ENCODE peak calls at places on chromosomes 7 and 10, in ten cellular contexts. One of them, this sample, is unnamed. For H3K36me3, the result is how much of the 10 kb centered on the place peaks cover.

GRCh38 chr10:106957825-106958581 is 206.5 kb downstream of the SORCS1 start:
- DNase-seq in tibial artery: no peak
- DNase-seq in tibial nerve: no peak
- DNase-seq in suprapubic skin: no peak
- DNase-seq in lower lobe of right lung: no peak
- DNase-seq in endothelial cell of umbilical vein: no peak
- DNase-seq in cardiac muscle cell: no peak
- DNase-seq in GM23338: peak
- DNase-seq in SK-N-SH: no peak
- DNase-seq in uterus: no peak
- DNase-seq in this sample: no peak

GRCh38 chr7:46945328-46945727 is 636.6 kb downstream of the TNS3 start:
- DNase-seq in tibial artery: no peak
- DNase-seq in tibial nerve: no peak
- DNase-seq in suprapubic skin: no peak
- DNase-seq in lower lobe of right lung: no peak
- DNase-seq in endothelial cell of umbilical vein: no peak
- DNase-seq in cardiac muscle cell: no peak
- DNase-seq in GM23338: no peak
- DNase-seq in SK-N-SH: no peak
- DNase-seq in uterus: no peak
- DNase-seq in this sample: no peak

GRCh38 chr10:103715430-103715829 is 139.9 kb downstream of the SH3PXD2A start:
- DNase-seq in tibial artery: no peak
- DNase-seq in tibial nerve: no peak
- DNase-seq in suprapubic skin: no peak
- DNase-seq in lower lobe of right lung: no peak
- DNase-seq in endothelial cell of umbilical vein: no peak
- DNase-seq in cardiac muscle cell: no peak
- DNase-seq in GM23338: no peak
- DNase-seq in SK-N-SH: no peak
- DNase-seq in uterus: no peak
- DNase-seq in this sample: peak

GRCh38 chr7:137851361-137851945 is 4.7 kb upstream of the DGKI start:
- DNase-seq in tibial artery: no peak
- DNase-seq in tibial nerve: no peak
- DNase-seq in suprapubic skin: no peak
- DNase-seq in lower lobe of right lung: no peak
- DNase-seq in endothelial cell of umbilical vein: no peak
- DNase-seq in cardiac muscle cell: no peak
- DNase-seq in GM23338: no peak
- DNase-seq in SK-N-SH: no peak
- DNase-seq in uterus: no peak
- DNase-seq in this sample: no peak

GRCh38 chr7:112939589-112940313 is 146.9 kb downstream of the GPR85 start:
- DNase-seq in tibial artery: peak
- DNase-seq in tibial nerve: peak
- DNase-seq in suprapubic skin: peak
- DNase-seq in lower lobe of right lung: peak
- DNase-seq in endothelial cell of umbilical vein: peak
- DNase-seq in cardiac muscle cell: peak
- DNase-seq in GM23338: peak
- DNase-seq in SK-N-SH: peak
- DNase-seq in uterus: peak
- DNase-seq in this sample: peak

GRCh38 chr10:130432850-130433249 is 296.7 kb downstream of the GLRX3 start:
- DNase-seq in tibial artery: no peak
- DNase-seq in tibial nerve: no peak
- DNase-seq in suprapubic skin: no peak
- DNase-seq in lower lobe of right lung: no peak
- DNase-seq in endothelial cell of umbilical vein: no peak
- DNase-seq in cardiac muscle cell: no peak
- DNase-seq in GM23338: no peak
- DNase-seq in SK-N-SH: no peak
- DNase-seq in uterus: no peak
- DNase-seq in this sample: no peak

GRCh38 chr10:133422223-133422820 is 2.1 kb downstream of the SPRN start:
- DNase-seq in tibial artery: no peak
- DNase-seq in tibial nerve: no peak
- DNase-seq in suprapubic skin: no peak
- DNase-seq in lower lobe of right lung: peak
- DNase-seq in endothelial cell of umbilical vein: no peak
- DNase-seq in cardiac muscle cell: no peak
- DNase-seq in GM23338: peak
- DNase-seq in SK-N-SH: peak
- DNase-seq in uterus: no peak
- DNase-seq in this sample: no peak

GRCh38 chr7:93194368-93194767 is 31.9 kb downstream of the HEPACAM2 start:
- DNase-seq in tibial artery: no peak
- DNase-seq in tibial nerve: no peak
- DNase-seq in suprapubic skin: no peak
- DNase-seq in lower lobe of right lung: no peak
- DNase-seq in endothelial cell of umbilical vein: no peak
- DNase-seq in cardiac muscle cell: no peak
- DNase-seq in GM23338: no peak
- DNase-seq in SK-N-SH: no peak
- DNase-seq in uterus: no peak
- DNase-seq in this sample: no peak

GRCh38 chr10:92880233-92880861 is 32.0 kb downstream of the EXOC6 start:
- DNase-seq in tibial artery: no peak
- DNase-seq in tibial nerve: no peak
- DNase-seq in suprapubic skin: no peak
- DNase-seq in lower lobe of right lung: no peak
- DNase-seq in endothelial cell of umbilical vein: peak
- DNase-seq in cardiac muscle cell: peak
- DNase-seq in GM23338: peak
- DNase-seq in SK-N-SH: peak
- DNase-seq in uterus: no peak
- DNase-seq in this sample: no peak

GRCh38 chr10:110699859-110700468 is 55.8 kb downstream of the RBM20 start:
- DNase-seq in tibial artery: no peak
- DNase-seq in tibial nerve: no peak
- DNase-seq in suprapubic skin: no peak
- DNase-seq in lower lobe of right lung: no peak
- DNase-seq in endothelial cell of umbilical vein: no peak
- DNase-seq in cardiac muscle cell: no peak
- DNase-seq in GM23338: no peak
- DNase-seq in SK-N-SH: no peak
- DNase-seq in uterus: no peak
- DNase-seq in this sample: no peak

GRCh38 chr10:28842321-28842720 is 165.0 kb downstream of the BAMBI start:
- DNase-seq in tibial artery: no peak
- DNase-seq in tibial nerve: no peak
- DNase-seq in suprapubic skin: no peak
- DNase-seq in lower lobe of right lung: no peak
- DNase-seq in endothelial cell of umbilical vein: no peak
- DNase-seq in cardiac muscle cell: no peak
- DNase-seq in GM23338: no peak
- DNase-seq in SK-N-SH: no peak
- DNase-seq in uterus: no peak
- DNase-seq in this sample: no peak

GRCh38 chr7:30548762-30549344 is 44.2 kb upstream of the GGCT start:
- DNase-seq in tibial artery: peak
- DNase-seq in tibial nerve: peak
- DNase-seq in suprapubic skin: no peak
- DNase-seq in lower lobe of right lung: no peak
- DNase-seq in endothelial cell of umbilical vein: peak
- DNase-seq in cardiac muscle cell: peak
- DNase-seq in GM23338: peak
- DNase-seq in SK-N-SH: peak
- DNase-seq in uterus: peak
- DNase-seq in this sample: peak

GRCh38 chr7:158409120-158409519 is 178.5 kb downstream of the PTPRN2 start:
- DNase-seq in tibial artery: peak
- DNase-seq in tibial nerve: no peak
- DNase-seq in suprapubic skin: peak
- DNase-seq in lower lobe of right lung: no peak
- DNase-seq in endothelial cell of umbilical vein: no peak
- DNase-seq in cardiac muscle cell: no peak
- DNase-seq in GM23338: no peak
- DNase-seq in SK-N-SH: no peak
- DNase-seq in uterus: no peak
- DNase-seq in this sample: no peak

GRCh38 chr10:31315453-31315852 is 3.6 kb upstream of the ZEB1 start:
- DNase-seq in tibial artery: no peak
- DNase-seq in tibial nerve: no peak
- DNase-seq in suprapubic skin: no peak
- DNase-seq in lower lobe of right lung: no peak
- DNase-seq in endothelial cell of umbilical vein: peak
- DNase-seq in cardiac muscle cell: no peak
- DNase-seq in GM23338: no peak
- DNase-seq in SK-N-SH: no peak
- DNase-seq in uterus: no peak
- DNase-seq in this sample: peak

GRCh38 chr10:119932631-119933030 is 40.1 kb downstream of the SEC23IP start:
- DNase-seq in tibial artery: no peak
- DNase-seq in tibial nerve: no peak
- DNase-seq in suprapubic skin: no peak
- DNase-seq in lower lobe of right lung: no peak
- DNase-seq in endothelial cell of umbilical vein: no peak
- DNase-seq in cardiac muscle cell: no peak
- DNase-seq in GM23338: no peak
- DNase-seq in SK-N-SH: no peak
- DNase-seq in uterus: no peak
- DNase-seq in this sample: no peak

GRCh38 chr10:119928411-119928810 is 35.9 kb downstream of the SEC23IP start:
- DNase-seq in tibial artery: no peak
- DNase-seq in tibial nerve: no peak
- DNase-seq in suprapubic skin: no peak
- DNase-seq in lower lobe of right lung: no peak
- DNase-seq in endothelial cell of umbilical vein: no peak
- DNase-seq in cardiac muscle cell: no peak
- DNase-seq in GM23338: no peak
- DNase-seq in SK-N-SH: no peak
- DNase-seq in uterus: no peak
- DNase-seq in this sample: no peak

GRCh38 chr10:119931873-119932272 is 39.3 kb downstream of the SEC23IP start:
- DNase-seq in tibial artery: no peak
- DNase-seq in tibial nerve: no peak
- DNase-seq in suprapubic skin: no peak
- DNase-seq in lower lobe of right lung: no peak
- DNase-seq in endothelial cell of umbilical vein: no peak
- DNase-seq in cardiac muscle cell: no peak
- DNase-seq in GM23338: no peak
- DNase-seq in SK-N-SH: no peak
- DNase-seq in uterus: no peak
- DNase-seq in this sample: no peak

GRCh38 chr10:119933179-119933578 is 40.6 kb downstream of the SEC23IP start:
- DNase-seq in tibial artery: no peak
- DNase-seq in tibial nerve: no peak
- DNase-seq in suprapubic skin: no peak
- DNase-seq in lower lobe of right lung: no peak
- DNase-seq in endothelial cell of umbilical vein: peak
- DNase-seq in cardiac muscle cell: peak
- DNase-seq in GM23338: peak
- DNase-seq in SK-N-SH: peak
- DNase-seq in uterus: no peak
- DNase-seq in this sample: no peak
- H3K36me3 ChIP-seq in tibial artery: half or more
- H3K36me3 ChIP-seq in tibial nerve: under half
- H3K36me3 ChIP-seq in suprapubic skin: half or more
- H3K36me3 ChIP-seq in lower lobe of right lung: half or more
- H3K36me3 ChIP-seq in endothelial cell of umbilical vein: under half
- H3K36me3 ChIP-seq in cardiac muscle cell: under half
- H3K36me3 ChIP-seq in GM23338: half or more
- H3K36me3 ChIP-seq in SK-N-SH: half or more
- H3K36me3 ChIP-seq in uterus: under half
- H3K36me3 ChIP-seq in this sample: half or more

GRCh38 chr7:18754766-18755165 is 259.2 kb downstream of the HDAC9 start:
- DNase-seq in tibial artery: no peak
- DNase-seq in tibial nerve: no peak
- DNase-seq in suprapubic skin: no peak
- DNase-seq in lower lobe of right lung: no peak
- DNase-seq in endothelial cell of umbilical vein: peak
- DNase-seq in cardiac muscle cell: no peak
- DNase-seq in GM23338: no peak
- DNase-seq in SK-N-SH: no peak
- DNase-seq in uterus: no peak
- DNase-seq in this sample: no peak
- TF ChIP-seq CTCF in tibial artery: no peak
- TF ChIP-seq CTCF in tibial nerve: no peak
- TF ChIP-seq CTCF in suprapubic skin: no peak
- TF ChIP-seq CTCF in lower lobe of right lung: no peak
- TF ChIP-seq CTCF in endothelial cell of umbilical vein: no peak
- TF ChIP-seq CTCF in cardiac muscle cell: peak
- TF ChIP-seq CTCF in GM23338: no peak
- TF ChIP-seq CTCF in SK-N-SH: peak
- TF ChIP-seq CTCF in uterus: no peak
- TF ChIP-seq CTCF in this sample: no peak

GRCh38 chr7:6165521-6166325 is 106.7 kb downstream of the CYTH3 start:
- DNase-seq in tibial artery: no peak
- DNase-seq in tibial nerve: no peak
- DNase-seq in suprapubic skin: no peak
- DNase-seq in lower lobe of right lung: no peak
- DNase-seq in endothelial cell of umbilical vein: no peak
- DNase-seq in cardiac muscle cell: no peak
- DNase-seq in GM23338: no peak
- DNase-seq in SK-N-SH: peak
- DNase-seq in uterus: no peak
- DNase-seq in this sample: no peak
- H3K36me3 ChIP-seq in tibial artery: under half
- H3K36me3 ChIP-seq in tibial nerve: under half
- H3K36me3 ChIP-seq in suprapubic skin: half or more
- H3K36me3 ChIP-seq in lower lobe of right lung: half or more
- H3K36me3 ChIP-seq in endothelial cell of umbilical vein: under half
- H3K36me3 ChIP-seq in cardiac muscle cell: under half
- H3K36me3 ChIP-seq in GM23338: under half
- H3K36me3 ChIP-seq in SK-N-SH: half or more
- H3K36me3 ChIP-seq in uterus: under half
- H3K36me3 ChIP-seq in this sample: under half

DNA sequence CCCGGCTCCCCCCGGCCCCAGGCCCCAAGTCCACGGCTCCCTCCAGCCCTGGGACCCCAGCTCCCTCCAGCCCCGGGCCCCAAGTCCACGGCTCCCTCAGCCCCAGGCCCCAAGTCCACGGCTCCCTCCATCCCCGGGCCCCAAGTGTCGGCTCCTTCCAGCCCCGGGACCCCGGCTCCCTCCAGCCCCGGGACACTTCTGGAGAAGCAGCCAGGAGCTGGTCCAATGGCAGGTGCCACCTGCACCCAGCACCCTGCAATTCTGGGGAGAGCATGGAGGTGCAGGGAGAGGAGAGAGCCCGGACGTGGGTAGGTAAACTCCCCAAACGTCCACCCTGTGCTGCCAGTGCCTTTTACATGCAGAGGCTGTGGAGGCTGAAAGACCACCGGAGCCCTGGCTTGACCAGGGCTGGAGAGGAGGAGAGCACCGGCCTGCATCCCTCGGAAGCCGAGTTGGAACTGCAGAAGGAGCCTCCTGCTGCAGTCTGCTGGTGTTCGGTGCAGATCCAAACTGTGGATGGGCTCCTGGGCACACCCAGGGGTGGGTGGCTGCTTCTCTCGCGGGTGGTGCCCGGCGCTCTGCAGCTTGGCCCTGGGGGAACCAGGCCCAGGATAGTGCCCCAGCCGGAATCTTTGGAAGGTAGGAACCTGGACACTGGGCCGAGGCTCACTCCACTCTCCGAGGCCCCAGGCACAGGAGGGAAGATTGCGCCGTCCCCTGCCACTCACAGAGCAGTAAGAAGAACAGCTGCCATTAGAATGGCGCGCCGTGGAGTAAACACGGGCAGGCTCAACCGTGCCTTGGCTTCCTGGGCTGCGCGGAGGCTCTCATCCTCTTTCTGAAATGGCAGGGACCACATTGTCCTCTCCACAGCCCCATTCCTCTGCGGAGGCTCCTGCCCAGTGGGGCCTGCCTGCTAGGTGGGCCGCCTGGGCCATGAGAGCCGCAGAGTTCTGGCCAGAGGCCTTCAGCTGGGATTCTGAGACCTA is 14.7 kb downstream of the SHH start:
- DNase-seq in tibial artery: no peak
- DNase-seq in tibial nerve: no peak
- DNase-seq in suprapubic skin: no peak
- DNase-seq in lower lobe of right lung: no peak
- DNase-seq in endothelial cell of umbilical vein: no peak
- DNase-seq in cardiac muscle cell: no peak
- DNase-seq in GM23338: peak
- DNase-seq in SK-N-SH: no peak
- DNase-seq in uterus: no peak
- DNase-seq in this sample: no peak
- TF ChIP-seq CTCF in tibial artery: no peak
- TF ChIP-seq CTCF in tibial nerve: no peak
- TF ChIP-seq CTCF in suprapubic skin: no peak
- TF ChIP-seq CTCF in lower lobe of right lung: no peak
- TF ChIP-seq CTCF in endothelial cell of umbilical vein: no peak
- TF ChIP-seq CTCF in cardiac muscle cell: no peak
- TF ChIP-seq CTCF in GM23338: no peak
- TF ChIP-seq CTCF in SK-N-SH: no peak
- TF ChIP-seq CTCF in uterus: no peak
- TF ChIP-seq CTCF in this sample: no peak

This sample was measured in psoas muscle.